ENCODE peak calls at places on chromosomes 5 and 9, in seven cellular contexts. K is fibroblast of the aortic adventitia, O is A673, A is OCI-LY7, N is stomach, L is IMR-90, Y is GM12865. C is an unnamed sample.

GRCh38 chr9:92980085-92980745 is 32.9 kb downstream of the FGD3 start:
- DNase-seq in N (no peak), A (no peak), Y (no peak), K (no peak), O (no peak), L (no peak), C (no peak)

GRCh38 chr5:112957970-112958773 is 18.4 kb upstream of the DCP2 start:
- DNase-seq in K (peak; percentile 96), O (peak; percentile 71), Y (peak; percentile 75), A (no peak), N (peak; percentile 81), L (peak; percentile 98), C (peak; percentile 93)

GRCh38 chr9:37676411-37676830 is 25.7 kb downstream of the FRMPD1 start:
- DNase-seq in O (peak; percentile 78), N (no peak), L (no peak), Y (no peak), K (no peak), A (no peak), C (no peak)

GRCh38 chr5:148179234-148179824 is 11.0 kb downstream of the SPINK14 start:
- DNase-seq in L (peak; percentile 63), A (peak; percentile 61), K (peak; percentile 80), Y (peak; percentile 65), N (no peak), O (peak; percentile 58), C (peak; percentile 79)

GRCh38 chr9:99807276-99807852 is 14.3 kb upstream of the NR4A3 start:
- DNase-seq in O (peak; percentile 82), N (peak; percentile 83), L (peak; percentile 59), K (peak; percentile 73), A (peak; percentile 70), Y (peak; percentile 71), C (peak; percentile 73)

GRCh38 chr5:61229416-61229815 is 67.1 kb upstream of the SMIM15 start:
- DNase-seq in A (no peak), L (no peak), K (no peak), O (no peak), Y (peak; percentile 5), N (no peak), C (no peak)

GRCh38 chr5:110753620-110754019 is 14.8 kb downstream of the SLC25A46 start:
- DNase-seq in Y (peak; percentile 9), N (no peak), K (no peak), L (no peak), A (no peak), O (no peak), C (no peak)

GRCh38 chr5:58926549-58926948 is 343.7 kb downstream of the RAB3C start:
- DNase-seq in Y (no peak), O (no peak), N (no peak), K (no peak), L (no peak), A (no peak), C (no peak)

GRCh38 chr5:147437161-147437596 is 72.7 kb downstream of the DPYSL3 start:
- DNase-seq in O (no peak), N (no peak), Y (no peak), K (no peak), A (no peak), L (peak; percentile 21), C (peak; percentile 51)

GRCh38 chr5:64347308-64347707 is 158.5 kb upstream of the RGS7BP start:
- DNase-seq in L (no peak), A (no peak), Y (no peak), K (peak; percentile 26), O (peak; percentile 3), N (no peak), C (peak; percentile 2)

GRCh38 chr9:109156705-109157104 is 10.3 kb downstream of the FRRS1L start:
- DNase-seq in A (no peak), O (no peak), L (no peak), N (no peak), K (no peak), Y (no peak), C (no peak)

GRCh38 chr5:107594253-107595045 is 76.3 kb downstream of the EFNA5 start:
- DNase-seq in Y (no peak), L (no peak), O (no peak), A (no peak), N (no peak), K (peak; percentile 39), C (no peak)

GRCh38 chr5:2840372-2840915 is 89.0 kb upstream of the IRX2 start:
- DNase-seq in K (no peak), Y (no peak), O (no peak), N (no peak), A (no peak), L (no peak), C (no peak)

GRCh38 chr9:124507880-124508432 is 757 bp upstream of the NR5A1 start:
- DNase-seq in L (no peak), K (no peak), Y (no peak), N (no peak), A (no peak), O (no peak), C (no peak)

GRCh38 chr9:12666813-12667212 is 26.4 kb upstream of the TYRP1 start:
- DNase-seq in N (no peak), O (peak; percentile 49), K (no peak), L (no peak), Y (no peak), A (no peak), C (no peak)

DNA sequence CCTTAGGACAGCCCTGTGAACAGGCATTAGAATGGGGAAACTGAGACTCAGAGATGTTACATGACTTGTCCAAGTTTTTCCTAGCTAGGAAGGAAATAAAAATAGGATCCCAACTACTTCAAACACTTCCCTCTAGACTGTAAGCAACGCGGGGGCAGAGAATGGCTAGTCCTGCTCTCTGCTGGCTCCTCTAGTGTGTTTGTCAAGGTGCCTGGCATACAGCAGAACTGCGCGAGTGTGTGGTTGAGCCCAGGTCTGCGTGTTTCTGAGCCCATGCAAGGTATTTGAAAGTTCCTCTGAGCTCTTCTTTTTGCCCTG is 152.5 kb downstream of the MACROH2A1 start:
- DNase-seq in N (no peak), A (no peak), O (no peak), Y (no peak), K (no peak), L (no peak), C (no peak)
- H3K4me3 ChIP-seq in N (no peak overlapping the region), A (no peak overlapping the region), O (no peak overlapping the region), Y (no peak overlapping the region), K (no peak overlapping the region), L (no peak overlapping the region), C (no peak overlapping the region)

GRCh38 chr5:171667341-171668096 is 118.1 kb upstream of the SMIM23 start:
- DNase-seq in Y (no peak), O (no peak), K (peak; percentile 91), N (no peak), A (no peak), L (peak; percentile 72), C (peak; percentile 85)
- TF ChIP-seq CTCF in Y (no peak), O (no peak), K (peak; percentile 56), N (no peak), A (no peak), L (peak; percentile 14), C (no peak)

GRCh38 chr9:97740848-97741821 is 44.0 kb upstream of the XPA start:
- DNase-seq in Y (peak; percentile 31), N (peak; percentile 60), L (peak; percentile 62), A (no peak), K (peak; percentile 45), O (peak; percentile 74), C (peak; percentile 56)
- H3K4me3 ChIP-seq in Y (no peak overlapping the region), N (peak overlapping the region; percentile 40), L (peak overlapping the region; percentile 6), A (no peak overlapping the region), K (peak overlapping the region; percentile 35), O (peak overlapping the region; percentile 40), C (peak overlapping the region; percentile 41)

GRCh38 chr9:5480919-5481743 is 29.2 kb upstream of the PDCD1LG2 start:
- DNase-seq in K (no peak), L (no peak), Y (no peak), A (no peak), N (no peak), O (no peak), C (no peak)
- TF ChIP-seq CTCF in K (peak; percentile 20), L (peak; percentile 27), Y (no peak), A (no peak), N (no peak), O (no peak), C (peak; percentile 23)

DNA sequence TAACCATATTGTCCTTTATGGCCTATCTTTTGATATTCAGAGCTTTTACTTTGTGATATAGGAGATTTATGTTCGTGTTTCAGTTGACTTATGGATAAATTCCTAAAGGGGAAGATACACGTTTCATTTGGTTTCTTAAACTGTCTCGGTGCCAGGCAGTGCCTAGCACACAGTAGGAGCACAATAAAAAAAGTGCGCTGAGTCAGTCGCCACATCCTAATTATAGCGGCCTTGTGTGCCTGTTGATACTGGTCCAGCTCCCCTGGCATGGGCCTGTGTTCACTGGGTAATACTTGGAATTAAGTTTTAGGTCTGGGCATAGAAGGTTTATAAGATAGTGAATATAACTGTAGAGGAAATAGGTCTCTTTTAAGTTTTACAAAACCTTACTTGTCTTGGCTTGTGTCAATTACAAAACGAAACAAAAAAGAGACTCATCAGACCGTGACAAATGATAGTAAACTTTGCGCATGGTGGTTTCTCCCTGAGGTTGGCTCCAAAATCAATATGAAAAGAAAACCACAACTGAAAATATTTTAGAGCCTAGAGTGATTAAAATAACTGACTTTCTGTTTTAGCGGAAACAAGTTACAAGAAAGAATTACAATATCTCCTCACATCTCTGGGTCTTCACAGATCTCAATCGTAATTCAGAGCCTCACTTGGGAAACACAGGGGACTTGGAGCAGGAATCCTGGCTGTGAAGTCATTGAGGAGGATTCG is 84.8 kb downstream of the MVB12B start:
- DNase-seq in Y (peak; percentile 84), N (no peak), L (no peak), O (no peak), K (no peak), A (peak; percentile 48), C (no peak)
- H3K4me3 ChIP-seq in Y (peak overlapping the region; percentile 12), N (no peak overlapping the region), L (no peak overlapping the region), O (no peak overlapping the region), K (no peak overlapping the region), A (peak overlapping the region; percentile 48), C (no peak overlapping the region)

DNA sequence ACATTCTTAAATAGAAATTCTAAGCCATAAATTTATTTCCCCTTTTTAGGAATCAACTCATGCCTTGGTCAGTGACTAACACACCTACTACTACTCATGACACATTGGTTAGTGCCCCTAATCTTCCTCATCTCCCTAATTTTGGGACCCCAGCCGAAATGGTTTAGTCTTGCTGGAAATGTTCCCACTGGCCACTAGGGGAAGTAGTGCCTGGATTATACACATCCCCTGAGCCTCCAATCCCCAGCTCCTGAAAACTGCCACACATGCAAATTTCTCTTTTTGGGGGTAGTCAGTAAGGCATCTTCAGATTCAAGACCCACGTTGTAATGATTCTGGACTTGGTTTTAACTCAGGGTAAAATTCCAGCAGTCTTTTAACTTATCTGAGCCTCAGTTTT is 79.8 kb downstream of the HSD17B3 start:
- DNase-seq in A (peak; percentile 8), Y (no peak), K (no peak), L (no peak), N (no peak), O (peak; percentile 48), C (peak; percentile 17)
- TF ChIP-seq CTCF in A (peak; percentile 68), Y (peak; percentile 58), K (peak; percentile 38), L (peak; percentile 43), N (peak; percentile 12), O (peak; percentile 69), C (peak; percentile 58)

GRCh38 chr5:10576121-10576789 is 12.4 kb downstream of the ANKRD33B start:
- DNase-seq in L (no peak), O (no peak), N (no peak), A (peak; percentile 48), Y (no peak), K (no peak), C (no peak)
- H3K4me3 ChIP-seq in L (no peak overlapping the region), O (no peak overlapping the region), N (no peak overlapping the region), A (no peak overlapping the region), Y (peak overlapping the region; percentile 37), K (no peak overlapping the region), C (no peak overlapping the region)